ENCODE peak calls at places on chromosomes 2 and 18, in nine cellular contexts. F is retina; H is Calu3; T is NCI-H748 treated with DMSO at 0.1 percent for 48 hours; U is NCI-H510A treated with DMSO at 0.1 percent for 48 hours; Z is occipital lobe; I is Karpas-422; G is HT1080; M is activated T-cell treated with anti-CD3 and anti-CD28 coated beads, Interleukin-2, amount 50 U/mL, for 1 hour. S is an unnamed sample.

GRCh38 chr2:47403829-47404228 is 873 bp downstream of the MSH2 start:
- DNase-seq in F (no peak), H (no peak), T (no peak), U (no peak), Z (no peak), I (peak), G (no peak), M (no peak), S (peak)

GRCh38 chr2:160794926-160795325 is 301.3 kb upstream of the RBMS1 start:
- DNase-seq in F (no peak), H (no peak), T (no peak), U (no peak), Z (no peak), I (no peak), G (no peak), M (no peak), S (no peak)

GRCh38 chr18:31658670-31659573 is 25.5 kb downstream of the B4GALT6 start:
- DNase-seq in F (no peak), H (no peak), T (no peak), U (peak), Z (no peak), I (peak), G (peak), M (no peak), S (peak)

GRCh38 chr2:106085441-106085911 is 108.6 kb downstream of the UXS1 start:
- DNase-seq in F (no peak), H (peak), T (no peak), U (peak), Z (no peak), I (peak), G (peak), M (peak), S (peak)

GRCh38 chr2:182664212-182664611 is 51.8 kb upstream of the DNAJC10 start:
- DNase-seq in F (no peak), H (no peak), T (no peak), U (no peak), Z (no peak), I (no peak), G (no peak), M (no peak), S (no peak)

GRCh38 chr18:31203086-31203793 is 40.6 kb upstream of the DSC1 start:
- DNase-seq in F (no peak), H (no peak), T (no peak), U (no peak), Z (no peak), I (peak), G (no peak), M (no peak), S (no peak)

GRCh38 chr2:238497610-238498005 is 70.9 kb downstream of the ASB1 start:
- DNase-seq in F (no peak), H (no peak), T (no peak), U (no peak), Z (no peak), I (no peak), G (no peak), M (no peak), S (no peak)

GRCh38 chr2:215060851-215061541 is 77.4 kb downstream of the ABCA12 start:
- DNase-seq in F (peak), H (no peak), T (peak), U (peak), Z (no peak), I (no peak), G (no peak), M (no peak), S (no peak)

GRCh38 chr2:220243571-220243970 is 616.1 kb downstream of the SLC4A3 start:
- DNase-seq in F (no peak), H (no peak), T (no peak), U (no peak), Z (no peak), I (no peak), G (no peak), M (no peak), S (no peak)

GRCh38 chr18:54296017-54296416 is 26.7 kb downstream of the POLI start:
- DNase-seq in F (no peak), H (no peak), T (no peak), U (no peak), Z (no peak), I (no peak), G (no peak), M (no peak), S (peak)

GRCh38 chr2:234681206-234681605 is 184.3 kb upstream of the ARL4C start:
- DNase-seq in F (peak), H (no peak), T (peak), U (no peak), Z (no peak), I (no peak), G (no peak), M (no peak), S (no peak)

GRCh38 chr2:10884530-10885478 is 26.9 kb upstream of the KCNF1 start:
- DNase-seq in F (peak), H (no peak), T (no peak), U (no peak), Z (no peak), I (no peak), G (no peak), M (no peak), S (no peak)

GRCh38 chr2:69660084-69660483 is 16.5 kb upstream of the AAK1 start:
- DNase-seq in F (no peak), H (no peak), T (no peak), U (no peak), Z (no peak), I (no peak), G (no peak), M (no peak), S (no peak)

GRCh38 chr2:62469558-62469957 is 36.4 kb downstream of the TMEM17 start:
- DNase-seq in F (no peak), H (no peak), T (no peak), U (no peak), Z (no peak), I (no peak), G (no peak), M (no peak), S (no peak)

GRCh38 chr2:214103199-214104001 is 307.5 kb upstream of the VWC2L start:
- DNase-seq in F (no peak), H (peak), T (peak), U (peak), Z (no peak), I (no peak), G (peak), M (no peak), S (peak)

GRCh38 chr2:239223330-239224248 is 177.2 kb downstream of the HDAC4 start:
- DNase-seq in F (no peak), H (no peak), T (no peak), U (peak), Z (peak), I (no peak), G (no peak), M (no peak), S (no peak)

S was measured in PC-3.